ENCODE peak calls at places on chromosomes 12 and 14, in nine cellular contexts. S is fibroblast of mammary gland; F is fibroblast of pulmonary artery; D is lower lobe of right lung; L is right atrium auricular region; U is psoas muscle; B is CD4-positive, alpha-beta memory T cell; J is foreskin fibroblast; H is GM23248. R is an unnamed sample.

GRCh38 chr12:113259499-113259953 is 38.3 kb downstream of the TPCN1 start:
- DNase-seq in J (peak), D (peak), S (peak), F (peak), L (peak), B (no peak), H (peak), U (peak), R (no peak)

GRCh38 chr12:17304503-17305347 is 698.8 kb upstream of the LMO3 start:
- DNase-seq in L (no peak), J (peak), H (peak), D (no peak), B (no peak), S (peak), F (no peak), U (no peak), R (no peak)

GRCh38 chr12:121767525-121768016 is 25.9 kb downstream of the RHOF start:
- DNase-seq in H (peak), U (no peak), B (no peak), D (no peak), J (no peak), L (no peak), S (peak), F (peak), R (no peak)

GRCh38 chr12:14577344-14577743 is 9.7 kb upstream of the PLBD1 start:
- DNase-seq in L (no peak), H (peak), D (no peak), B (no peak), U (no peak), F (no peak), J (no peak), S (peak), R (no peak)

GRCh38 chr12:95605087-95605486 is 53.8 kb upstream of the USP44 start:
- DNase-seq in H (peak), D (no peak), L (no peak), U (no peak), F (peak), J (no peak), B (no peak), S (peak), R (no peak)

GRCh38 chr14:91352101-91352500 is 65.5 kb downstream of the CCDC88C start:
- DNase-seq in F (peak), H (peak), S (peak), B (no peak), D (peak), U (peak), J (no peak), L (no peak), R (peak)

GRCh38 chr14:92287987-92288386 is 35.0 kb upstream of the SLC24A4 start:
- DNase-seq in U (no peak), S (no peak), L (no peak), H (no peak), B (no peak), J (no peak), F (no peak), D (no peak), R (no peak)

GRCh38 chr12:119804011-119804641 is 73.0 kb downstream of the CIT start:
- DNase-seq in S (peak), J (peak), B (no peak), U (peak), D (peak), H (peak), F (peak), L (peak), R (peak)

GRCh38 chr12:51953925-51954324 is 2.4 kb downstream of the ACVR1B start:
- DNase-seq in H (no peak), U (no peak), D (no peak), S (no peak), F (no peak), B (no peak), J (no peak), L (no peak), R (no peak)
- H3K4me3 ChIP-seq in H (peak), U (peak), D (peak), S (no peak), F (peak), B (no peak), J (no peak), L (no peak), R (peak)

GRCh38 chr14:104117341-104118005 is 20.9 kb upstream of the KIF26A start:
- DNase-seq in L (no peak), J (no peak), F (no peak), S (no peak), H (no peak), D (peak), U (peak), B (no peak), R (peak)
- H3K4me3 ChIP-seq in L (no peak), J (no peak), F (no peak), S (no peak), H (no peak), D (peak), U (peak), B (no peak), R (peak)

GRCh38 chr12:106445981-106446380 is 88.4 kb downstream of the POLR3B start:
- DNase-seq in U (no peak), L (no peak), D (no peak), S (no peak), J (no peak), F (no peak), H (no peak), B (no peak), R (no peak)
- H3K4me3 ChIP-seq in U (no peak), L (no peak), D (no peak), S (no peak), J (no peak), F (no peak), H (no peak), B (no peak), R (no peak)

GRCh38 chr12:111244673-111245072 is 124.2 kb downstream of the PHETA1 start:
- DNase-seq in U (no peak), S (no peak), F (no peak), L (no peak), B (no peak), D (no peak), J (no peak), H (no peak), R (no peak)
- H3K4me3 ChIP-seq in U (no peak), S (no peak), F (no peak), L (no peak), B (no peak), D (no peak), J (no peak), H (no peak), R (no peak)

GRCh38 chr12:79548525-79548924 is 142.2 kb downstream of the PAWR start:
- DNase-seq in J (no peak), D (no peak), L (no peak), B (no peak), H (no peak), U (no peak), S (no peak), F (no peak), R (no peak)
- H3K4me3 ChIP-seq in J (no peak), D (no peak), L (no peak), B (no peak), H (peak), U (no peak), S (no peak), F (no peak), R (no peak)

GRCh38 chr14:21098134-21098891 is at the start of gene ZNF219:
- DNase-seq in D (peak), B (peak), F (peak), S (peak), J (no peak), L (no peak), U (peak), H (peak), R (peak)
- H3K4me3 ChIP-seq in D (peak), B (peak), F (peak), S (peak), J (peak), L (peak), U (peak), H (peak), R (peak)

DNA sequence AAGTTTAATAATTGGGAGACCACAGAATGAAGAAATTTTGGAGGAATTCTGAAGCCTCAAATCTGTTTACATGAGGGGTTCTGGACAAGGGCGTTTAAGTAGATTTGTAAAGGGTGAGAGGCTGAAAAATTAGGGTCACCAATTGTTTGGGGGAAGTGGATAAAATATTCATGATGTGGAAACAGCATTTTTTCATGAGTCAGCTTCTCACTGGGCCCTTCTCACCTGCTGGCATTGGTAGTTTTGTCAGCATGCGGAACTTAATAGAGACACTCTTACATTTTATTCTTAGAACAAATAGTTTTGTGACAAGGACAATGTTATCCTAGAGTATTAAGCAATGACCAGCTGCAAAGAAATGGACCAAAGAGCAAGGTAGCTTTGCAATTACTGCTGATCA is 634.4 kb downstream of the LRFN5 start:
- DNase-seq in L (no peak), D (no peak), U (no peak), J (no peak), B (no peak), H (no peak), S (no peak), F (no peak), R (no peak)
- H3K4me3 ChIP-seq in L (no peak), D (no peak), U (no peak), J (no peak), B (no peak), H (no peak), S (no peak), F (no peak), R (no peak)